ENCODE peak calls at places on chromosomes 4 and X, in five cellular contexts. Z is spleen, B is MM.1S, V is psoas muscle, K is AG04449. G is an unnamed sample.

GRCh38 chr4:91113130-91113706 is 986.0 kb downstream of the CCSER1 start:
- DNase-seq in Z (no peak), B (peak; percentile 20), V (no peak), K (no peak), G (peak; percentile 23)

GRCh38 chr4:108834167-108834566 is 71.3 kb upstream of the ETNPPL start:
- DNase-seq in Z (no peak), B (no peak), V (no peak), K (no peak), G (no peak)

GRCh38 chr4:144709793-144710525 is 64.0 kb downstream of the HHIP start:
- DNase-seq in Z (no peak), B (no peak), V (no peak), K (no peak), G (no peak)

GRCh38 chr4:109589119-109589518 is 29.1 kb downstream of the MCUB start:
- DNase-seq in Z (no peak), B (no peak), V (no peak), K (no peak), G (no peak)

GRCh38 chrX:44415639-44416386 is 72.3 kb upstream of the EFHC2 start:
- DNase-seq in Z (no peak), B (no peak), V (no peak), K (no peak), G (no peak)

GRCh38 chr4:106414366-106414765 is 45.8 kb upstream of the GIMD1 start:
- DNase-seq in Z (no peak), B (no peak), V (no peak), K (no peak), G (no peak)

GRCh38 chrX:40521868-40522450 is 58.8 kb upstream of the ATP6AP2 start:
- DNase-seq in Z (no peak), B (no peak), V (no peak), K (no peak), G (no peak)

GRCh38 chrX:48957827-48958634 is 624 bp upstream of the OTUD5 start:
- DNase-seq in Z (peak; percentile 96), B (peak; percentile 95), V (peak; percentile 98), K (peak; percentile 89), G (peak; percentile 92)

GRCh38 chr4:147674496-147674895 is 9.5 kb downstream of the PRMT9 start:
- DNase-seq in Z (no peak), B (no peak), V (no peak), K (no peak), G (no peak)

GRCh38 chr4:174919886-174920423 is 1.8 kb downstream of the ADAM29 start:
- DNase-seq in Z (no peak), B (no peak), V (no peak), K (no peak), G (no peak)

GRCh38 chr4:48962636-48963035 is 23.4 kb upstream of the CWH43 start:
- DNase-seq in Z (no peak), B (no peak), V (no peak), K (no peak), G (no peak)

GRCh38 chrX:134908235-134908834 is 82.5 kb upstream of the SMIM10 start:
- DNase-seq in Z (no peak), B (no peak), V (no peak), K (no peak), G (no peak)

GRCh38 chrX:118802857-118803256 is 20.8 kb upstream of the ZCCHC12 start:
- DNase-seq in Z (no peak), B (no peak), V (no peak), K (no peak), G (no peak)

GRCh38 chr4:110091426-110091825 is 107.0 kb downstream of the ELOVL6 start:
- DNase-seq in Z (no peak), B (no peak), V (no peak), K (peak; percentile 34), G (no peak)

GRCh38 chrX:29652484-29652883 is 562.9 kb upstream of the MAGEB2 start:
- DNase-seq in Z (no peak), B (no peak), V (no peak), K (no peak), G (no peak)

GRCh38 chr4:16289872-16290554 is 63.7 kb upstream of the TAPT1 start:
- DNase-seq in Z (no peak), B (peak; percentile 24), V (no peak), K (peak; percentile 12), G (peak; percentile 54)

GRCh38 chrX:26851981-26852380 is 611.2 kb downstream of the PPP4R3C start:
- DNase-seq in Z (no peak), B (peak; percentile 9), V (no peak), K (no peak), G (no peak)

DNA sequence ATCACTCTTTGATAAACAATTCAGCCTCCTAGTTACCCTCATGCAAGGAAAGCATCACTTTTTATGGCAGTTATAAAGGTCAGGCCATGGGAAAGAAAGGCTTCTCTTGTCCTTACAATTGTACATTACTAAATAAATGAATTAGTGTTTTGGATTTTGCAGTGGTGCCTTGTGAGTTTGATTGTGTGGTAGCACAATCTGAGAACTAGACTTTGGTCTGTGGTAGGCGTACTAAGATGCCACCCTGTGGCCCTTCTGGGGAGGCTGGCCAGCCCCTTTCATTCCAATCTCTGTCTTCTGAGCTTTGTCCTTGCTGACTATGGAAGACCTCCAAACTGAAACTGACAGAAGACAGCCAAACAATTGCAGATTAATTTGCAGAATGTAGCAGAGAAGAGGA is 14.6 kb upstream of the HNRNPD start:
- DNase-seq in Z (no peak), B (no peak), V (no peak), K (no peak), G (no peak)
- TF ChIP-seq CTCF in Z (no peak), B (peak; percentile 3), V (no peak), K (no peak), G (peak; percentile 25)

GRCh38 chr4:15262396-15262795 is 165.4 kb upstream of the C1QTNF7 start:
- DNase-seq in Z (no peak), B (no peak), V (no peak), K (no peak), G (no peak)
- TF ChIP-seq CTCF in Z (no peak), B (no peak), V (no peak), K (no peak), G (no peak)

DNA sequence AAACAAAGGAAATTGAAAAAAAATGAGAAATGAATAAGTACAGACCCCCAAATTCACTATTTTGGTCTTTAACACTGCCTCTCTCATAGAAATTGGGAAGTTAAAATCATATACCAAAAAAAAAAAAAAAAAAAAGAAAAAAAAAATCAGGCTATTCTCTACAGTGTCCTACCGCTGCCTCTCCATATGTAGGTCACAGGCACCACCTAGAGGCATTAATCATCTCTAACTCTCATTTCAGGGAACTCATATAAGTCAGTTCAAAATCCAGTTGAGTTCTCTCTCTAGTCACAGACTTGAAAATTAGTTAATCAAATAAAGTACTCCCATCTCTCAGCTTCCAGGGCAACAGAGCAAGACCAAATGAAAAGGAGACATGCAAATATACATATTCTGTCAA is 47.9 kb downstream of the COX18 start:
- DNase-seq in Z (no peak), B (peak; percentile 26), V (no peak), K (no peak), G (peak; percentile 58)
- TF ChIP-seq CTCF in Z (no peak), B (peak; percentile 45), V (no peak), K (no peak), G (peak; percentile 57)

GRCh38 chrX:45557390-45557789 is 356.7 kb upstream of the DIPK2B start:
- DNase-seq in Z (no peak), B (no peak), V (no peak), K (no peak), G (no peak)
- TF ChIP-seq CTCF in Z (no peak), B (no peak), V (peak; percentile 31), K (no peak), G (no peak)

GRCh38 chr4:142467086-142467485 is 379.0 kb downstream of the INPP4B start:
- DNase-seq in Z (peak; percentile 54), B (no peak), V (no peak), K (no peak), G (no peak)
- TF ChIP-seq CTCF in Z (no peak), B (no peak), V (no peak), K (no peak), G (no peak)